ENCODE peak calls at places on chromosomes 13 and 19, in four cellular contexts. D is right lobe of liver, J is AG20443, Q is ascending aorta. P is an unnamed sample.

GRCh38 chr13:44298314-44298713 is 75.3 kb upstream of the SERP2 start:
- DNase-seq in D (no peak), J (no peak), Q (no peak), P (no peak)

GRCh38 chr13:28037399-28037798 is 48.9 kb upstream of the URAD start:
- DNase-seq in D (no peak), J (peak; percentile 43), Q (no peak), P (no peak)

GRCh38 chr19:2983351-2984195 is 6.2 kb downstream of the TLE6 start:
- DNase-seq in D (peak; percentile 36), J (peak; percentile 78), Q (peak; percentile 70), P (no peak)

GRCh38 chr19:33430674-33431277 is 57.3 kb downstream of the CEBPG start:
- DNase-seq in D (peak; percentile 70), J (peak; percentile 90), Q (no peak), P (peak; percentile 63)

GRCh38 chr19:41995959-41996797 is 2.1 kb upstream of the ATP1A3 start:
- DNase-seq in D (no peak), J (no peak), Q (no peak), P (no peak)

GRCh38 chr13:98582947-98583346 is 6.0 kb upstream of the STK24 start:
- DNase-seq in D (no peak), J (no peak), Q (no peak), P (no peak)

GRCh38 chr13:103350147-103350546 is 283.9 kb upstream of the SLC10A2 start:
- DNase-seq in D (no peak), J (no peak), Q (no peak), P (no peak)

GRCh38 chr13:99067160-99067985 is 89.5 kb upstream of the DOCK9 start:
- DNase-seq in D (no peak), J (peak; percentile 74), Q (no peak), P (no peak)

GRCh38 chr19:11530432-11530831 is 1.5 kb upstream of the ECSIT start:
- DNase-seq in D (peak; percentile 79), J (peak; percentile 58), Q (peak; percentile 83), P (no peak)

GRCh38 chr19:10226376-10227214 is 4.5 kb downstream of the S1PR2 start:
- DNase-seq in D (no peak), J (peak; percentile 68), Q (peak; percentile 84), P (no peak)

GRCh38 chr19:1492474-1493006 is 1.6 kb downstream of the REEP6 start:
- DNase-seq in D (peak; percentile 81), J (no peak), Q (no peak), P (no peak)

P was measured in natural killer cell treated with Interleukin-12 subunit alpha and Interleukin-12 subunit beta and Interleukin-15 and Interleukin-18, amount 100 ng/mL, for 72 hours.